ENCODE peak calls at places on chromosome 3, in four cellular contexts. L, V, H and K are unnamed samples.

GRCh38 chr3:17179381-17180205 is 294.8 kb downstream of the PLCL2 start:
- DNase-seq in L (peak), H (peak), V (no peak), K (no peak)

GRCh38 chr3:97810779-97811390 is 10.9 kb upstream of the CRYBG3 start:
- DNase-seq in V (no peak), L (no peak), H (peak), K (no peak)

GRCh38 chr3:8845641-8846040 is 76.2 kb upstream of the OXTR start:
- DNase-seq in L (no peak), V (no peak), H (peak), K (no peak)

GRCh38 chr3:194884649-194885315 is 199.1 kb downstream of the FAM43A start:
- DNase-seq in L (no peak), H (no peak), V (no peak), K (no peak)

GRCh38 chr3:54817628-54818027 is 110.2 kb downstream of the LRTM1 start:
- DNase-seq in L (no peak), V (no peak), H (peak), K (no peak)

GRCh38 chr3:141414800-141415462 is 46.6 kb downstream of the ZBTB38 start:
- DNase-seq in V (no peak), H (peak), L (no peak), K (no peak)

GRCh38 chr3:14780927-14781507 is 37.7 kb upstream of the FGD5 start:
- DNase-seq in V (peak), L (peak), H (peak), K (peak)

GRCh38 chr3:77682162-77682561 is 642.3 kb downstream of the ROBO2 start:
- DNase-seq in H (no peak), L (no peak), V (no peak), K (no peak)

GRCh38 chr3:192917258-192917507 is 473 bp downstream of the MB21D2 start:
- DNase-seq in L (no peak), V (no peak), H (no peak), K (no peak)

GRCh38 chr3:169666079-169666436 is 2.5 kb upstream of the MECOM start:
- DNase-seq in L (no peak), H (no peak), V (no peak), K (peak)

GRCh38 chr3:80018375-80018774 is 250.6 kb upstream of the ROBO1 start:
- DNase-seq in H (no peak), V (no peak), L (no peak), K (no peak)

GRCh38 chr3:127671523-127672428 is 976 bp upstream of the ABTB1 start:
- DNase-seq in L (peak), V (peak), H (peak), K (no peak)

GRCh38 chr3:42732829-42733459 is 30.3 kb upstream of the HHATL start:
- DNase-seq in H (no peak), V (peak), L (no peak), K (no peak)

GRCh38 chr3:47715928-47716327 is 65.8 kb downstream of the SMARCC1 start:
- DNase-seq in L (no peak), V (no peak), H (peak), K (no peak)

GRCh38 chr3:128348805-128349531 is 117.7 kb downstream of the DNAJB8 start:
- DNase-seq in L (no peak), V (peak), H (peak), K (no peak)

GRCh38 chr3:13619661-13620230 is 70.8 kb downstream of the FBLN2 start:
- DNase-seq in L (no peak), V (no peak), H (no peak), K (no peak)

GRCh38 chr3:46854543-46854942 is 8.7 kb downstream of the MYL3 start:
- DNase-seq in V (peak), H (no peak), L (peak), K (no peak)

GRCh38 chr3:156726456-156726855 is 52.1 kb downstream of the TIPARP start:
- DNase-seq in V (no peak), L (no peak), H (no peak), K (no peak)

GRCh38 chr3:9007213-9007612 is 43.9 kb upstream of the RAD18 start:
- DNase-seq in V (no peak), L (no peak), H (no peak), K (no peak)

GRCh38 chr3:161430307-161430706 is 59.0 kb upstream of the SPTSSB start:
- DNase-seq in H (no peak), V (no peak), L (no peak), K (no peak)

GRCh38 chr3:11944052-11944673 is 60.0 kb upstream of the SYN2 start:
- DNase-seq in H (peak), L (peak), V (no peak), K (no peak)

GRCh38 chr3:42184622-42185010 is 81.4 kb downstream of the CCK start:
- DNase-seq in V (peak), H (no peak), L (no peak), K (no peak)

GRCh38 chr3:185959609-185960517 is 22.0 kb upstream of the TRA2B start:
- DNase-seq in L (no peak), H (peak), V (no peak), K (no peak)

GRCh38 chr3:27945229-27945628 is 223.1 kb upstream of the EOMES start:
- DNase-seq in H (no peak), V (no peak), L (no peak), K (no peak)

GRCh38 chr3:67655364-67656121 is 1.1 kb upstream of the SUCLG2 start:
- DNase-seq in L (no peak), H (peak), V (no peak), K (no peak)

GRCh38 chr3:127585163-127585812 is 5.2 kb downstream of the TPRA1 start:
- DNase-seq in H (peak), V (no peak), L (no peak), K (no peak)

GRCh38 chr3:147937341-147937740 is 528.2 kb downstream of the ZIC1 start:
- DNase-seq in H (peak), V (no peak), L (no peak), K (no peak)

GRCh38 chr3:179760944-179761343 is 108.1 kb downstream of the USP13 start:
- DNase-seq in V (no peak), L (no peak), H (peak), K (no peak)

GRCh38 chr3:187066228-187066995 is 72.9 kb downstream of the RPL39L start:
- DNase-seq in H (peak), L (peak), V (no peak), K (peak)

GRCh38 chr3:149894211-149894610 is 76.5 kb downstream of the PFN2 start:
- DNase-seq in H (peak), V (no peak), L (no peak), K (no peak)

GRCh38 chr3:10380906-10381795 is 60.2 kb upstream of the SEC13 start:
- DNase-seq in H (peak), V (no peak), L (peak), K (no peak)

GRCh38 chr3:129003578-129004112 is 2.5 kb downstream of the EFCC1 start:
- DNase-seq in V (no peak), L (no peak), H (no peak), K (no peak)

GRCh38 chr3:15810702-15811101 is 12.9 kb upstream of the ANKRD28 start:
- DNase-seq in V (no peak), H (no peak), L (no peak), K (no peak)

GRCh38 chr3:65490132-65490531 is 548.6 kb downstream of the MAGI1 start:
- DNase-seq in H (no peak), L (peak), V (no peak), K (no peak)

GRCh38 chr3:8872291-8872690 is 91.0 kb downstream of the RAD18 start:
- DNase-seq in V (no peak), H (no peak), L (no peak), K (no peak)

GRCh38 chr3:158213461-158213860 is 103.6 kb downstream of the RSRC1 start:
- DNase-seq in V (no peak), L (no peak), H (no peak), K (no peak)

GRCh38 chr3:97979610-97980009 is 7.4 kb upstream of the RIOX2 start:
- DNase-seq in H (no peak), L (no peak), V (no peak), K (no peak)

GRCh38 chr3:52685285-52685704 is 418 bp downstream of the PBRM1 start:
- DNase-seq in V (peak), H (peak), L (peak), K (no peak)

GRCh38 chr3:172021859-172022258 is 17.5 kb upstream of the FNDC3B start:
- DNase-seq in H (no peak), V (no peak), L (no peak), K (no peak)